ENCODE peak calls at places on chromosomes 12 and 14, in eight cellular contexts. U, D, O, P, F, V, B and Y are unnamed samples.

GRCh38 chr12:83954939-83955601 is 957.5 kb downstream of the SLC6A15 start:
- DNase-seq in O (no peak), P (no peak), F (no peak), U (no peak), V (no peak), D (no peak), B (no peak), Y (peak)

GRCh38 chr12:45986646-45987338 is 3.6 kb downstream of the SCAF11 start:
- DNase-seq in V (no peak), B (no peak), O (no peak), P (no peak), F (no peak), D (no peak), U (no peak), Y (no peak)

GRCh38 chr14:51079085-51079484 is 15.8 kb downstream of the TRIM9 start:
- DNase-seq in D (no peak), V (no peak), P (no peak), U (no peak), B (no peak), O (no peak), F (no peak), Y (no peak)

GRCh38 chr12:120453060-120453761 is 7.0 kb downstream of the GATC start:
- DNase-seq in D (no peak), U (no peak), F (no peak), V (no peak), P (no peak), O (no peak), B (no peak), Y (no peak)

GRCh38 chr12:22287776-22288621 is 46.5 kb downstream of the ST8SIA1 start:
- DNase-seq in F (peak), P (no peak), V (no peak), D (no peak), U (peak), O (no peak), B (no peak), Y (no peak)

GRCh38 chr14:95833429-95833828 is 43.2 kb upstream of the TUNAR start:
- DNase-seq in U (peak), D (no peak), O (no peak), F (no peak), V (no peak), B (no peak), P (no peak), Y (peak)

GRCh38 chr12:122130150-122130549 is 43.9 kb downstream of the IL31 start:
- DNase-seq in F (no peak), V (no peak), P (no peak), B (no peak), D (no peak), O (no peak), U (peak), Y (no peak)

GRCh38 chr12:24027352-24027751 is 77.9 kb upstream of the SOX5 start:
- DNase-seq in B (no peak), D (no peak), P (no peak), O (no peak), F (no peak), V (no peak), U (no peak), Y (no peak)

GRCh38 chr12:100857418-100857817 is 62.8 kb downstream of the ANO4 start:
- DNase-seq in B (no peak), V (no peak), O (no peak), P (no peak), F (no peak), U (no peak), D (no peak), Y (no peak)